ENCODE peak calls at places on chromosomes 7 and 10, in six cellular contexts. U is C1 segment of cervical spinal cord, J is amniotic epithelial cell, S is hepatic stellate cell, W is NCI-H1417, F is AG08395. Z is an unnamed sample.

GRCh38 chr7:139893999-139894398 is 64.9 kb downstream of the TBXAS1 start:
- DNase-seq in U (no peak), J (no peak), S (no peak), W (peak; percentile 72), F (no peak), Z (no peak)

GRCh38 chr7:115731796-115732471 is 298.6 kb downstream of the TFEC start:
- DNase-seq in U (no peak), J (no peak), S (no peak), W (peak; percentile 35), F (no peak), Z (peak; percentile 25)

GRCh38 chr10:129912161-129912917 is 51.7 kb downstream of the EBF3 start:
- DNase-seq in U (no peak), J (no peak), S (no peak), W (no peak), F (peak; percentile 81), Z (no peak)

GRCh38 chr10:34613491-34613890 is 201.6 kb downstream of the PARD3 start:
- DNase-seq in U (no peak), J (no peak), S (no peak), W (no peak), F (no peak), Z (no peak)

GRCh38 chr7:135562720-135563119 is 5.0 kb downstream of the NUP205 start:
- DNase-seq in U (no peak), J (no peak), S (no peak), W (no peak), F (no peak), Z (no peak)

GRCh38 chr10:1609038-1609411 is 128.3 kb downstream of the ADARB2 start:
- DNase-seq in U (no peak), J (no peak), S (no peak), W (no peak), F (no peak), Z (no peak)

GRCh38 chr10:43304687-43305333 is 37.9 kb upstream of the RASGEF1A start:
- DNase-seq in U (no peak), J (peak; percentile 39), S (peak; percentile 47), W (no peak), F (peak; percentile 59), Z (peak; percentile 19)

GRCh38 chr7:30851651-30852359 is 59.8 kb upstream of the AQP1 start:
- DNase-seq in U (no peak), J (no peak), S (no peak), W (no peak), F (peak; percentile 89), Z (no peak)

GRCh38 chr7:726854-727103 is 280 bp downstream of the DNAAF5 start:
- DNase-seq in U (no peak), J (no peak), S (no peak), W (no peak), F (no peak), Z (no peak)

GRCh38 chr7:50307368-50308012 is 3.0 kb downstream of the IKZF1 start:
- DNase-seq in U (no peak), J (no peak), S (no peak), W (no peak), F (no peak), Z (no peak)

GRCh38 chr7:67618569-67619543 is 622.2 kb downstream of the TYW1 start:
- DNase-seq in U (no peak), J (no peak), S (no peak), W (peak; percentile 72), F (peak; percentile 9), Z (no peak)